ENCODE peak calls at places on chromosomes 7 and 10, in seven cellular contexts. E, B, Z, M, A, G and Y are unnamed samples.

GRCh38 chr7:17054206-17054605 is 172.4 kb upstream of the AGR3 start:
- DNase-seq in G (no peak), A (no peak), B (no peak), E (no peak), Z (no peak), M (no peak), Y (no peak)

GRCh38 chr10:80739328-80739727 is 201.6 kb downstream of the SH2D4B start:
- DNase-seq in E (no peak), Z (no peak), B (no peak), A (no peak), M (no peak), G (no peak), Y (no peak)

GRCh38 chr7:117385340-117386124 is 41.8 kb downstream of the ASZ1 start:
- DNase-seq in G (peak), M (no peak), Z (no peak), A (no peak), E (no peak), B (peak), Y (no peak)

GRCh38 chr10:62071846-62072281 is 170.4 kb downstream of the ARID5B start:
- DNase-seq in B (no peak), A (no peak), G (no peak), M (no peak), Z (no peak), E (no peak), Y (no peak)

GRCh38 chr7:129923709-129924108 is 29.1 kb downstream of the UBE2H start:
- DNase-seq in G (no peak), M (no peak), A (no peak), Z (no peak), B (peak), E (no peak), Y (no peak)

GRCh38 chr10:12741255-12741915 is 260.1 kb downstream of the CCDC3 start:
- DNase-seq in E (no peak), B (no peak), G (no peak), M (peak), Z (peak), A (no peak), Y (no peak)

GRCh38 chr7:46559194-46559576 is 638.1 kb upstream of the IGFBP3 start:
- DNase-seq in B (peak), A (no peak), M (no peak), Z (peak), E (no peak), G (no peak), Y (no peak)

GRCh38 chr7:106590209-106590816 is 70.6 kb downstream of the CCDC71L start:
- DNase-seq in B (no peak), M (no peak), A (peak), E (no peak), Z (no peak), G (no peak), Y (no peak)

GRCh38 chr7:105315357-105315756 is 73.4 kb downstream of the SRPK2 start:
- DNase-seq in E (no peak), B (peak), A (no peak), Z (no peak), M (no peak), G (no peak), Y (no peak)

GRCh38 chr7:2403718-2404648 is 572 bp downstream of the CHST12 start:
- DNase-seq in E (peak), M (peak), A (peak), Z (no peak), B (peak), G (peak), Y (peak)

GRCh38 chr7:19773361-19773760 is at the start of gene TMEM196:
- DNase-seq in A (peak), E (no peak), Z (no peak), M (no peak), B (no peak), G (peak), Y (no peak)

GRCh38 chr10:13994932-13995331 is 335.8 kb downstream of the FRMD4A start:
- DNase-seq in B (no peak), M (no peak), A (no peak), Z (no peak), E (no peak), G (no peak), Y (no peak)
- TF ChIP-seq CTCF in B (no peak), M (no peak), A (no peak), Z (no peak), E (no peak), G (no peak), Y (no peak)

GRCh38 chr10:52879651-52880050 is 107.1 kb upstream of the MBL2 start:
- DNase-seq in B (no peak), Z (no peak), G (no peak), A (no peak), M (no peak), E (no peak), Y (no peak)

GRCh38 chr10:52889611-52890010 is 117.0 kb upstream of the MBL2 start:
- DNase-seq in G (no peak), M (no peak), A (no peak), B (no peak), E (no peak), Z (no peak), Y (no peak)

GRCh38 chr10:52879181-52879607 is 106.6 kb upstream of the MBL2 start:
- DNase-seq in B (no peak), E (no peak), Z (no peak), G (no peak), A (no peak), M (no peak), Y (no peak)

DNA sequence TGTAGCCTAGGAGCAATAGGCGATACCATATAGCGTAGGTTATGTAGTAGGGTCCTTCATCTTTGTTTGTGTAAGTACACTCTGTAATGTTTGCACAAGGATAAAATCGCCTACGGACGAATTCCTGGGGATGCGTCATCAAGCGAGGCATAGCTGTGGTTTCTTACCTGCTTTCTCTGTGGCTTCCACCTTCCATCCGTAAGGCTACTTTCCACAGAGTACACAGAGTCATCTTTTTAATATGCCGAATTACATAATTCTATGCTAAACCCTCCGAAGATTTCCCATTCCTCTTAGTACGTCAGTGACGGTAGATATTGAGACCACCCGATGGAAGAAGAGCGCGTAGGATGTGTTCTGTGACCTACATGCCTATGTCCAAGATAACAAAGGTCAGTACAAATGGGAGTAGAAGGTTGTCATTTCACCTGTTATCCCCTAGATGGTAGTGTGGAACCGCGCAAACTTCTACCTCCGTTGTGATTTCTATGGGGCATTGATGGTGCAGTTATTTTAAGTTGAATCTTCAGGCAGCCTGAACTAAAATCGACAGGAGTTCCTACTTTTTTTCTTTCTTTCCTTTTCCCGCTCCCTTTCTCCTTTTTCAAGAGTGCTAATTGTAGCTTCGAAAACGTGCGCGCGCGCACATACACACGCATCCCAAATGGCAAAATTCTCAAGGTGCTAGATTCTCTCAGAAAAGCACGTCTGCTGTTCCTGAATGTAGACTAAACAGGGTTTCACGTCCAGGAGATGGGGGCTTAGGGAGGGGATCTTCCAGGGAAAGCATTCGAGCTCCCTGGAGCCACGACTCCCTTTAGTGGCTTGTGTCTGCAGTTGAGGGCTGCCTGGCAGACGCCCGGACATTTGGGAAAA is 111.7 kb upstream of the MBL2 start:
- DNase-seq in A (peak), G (peak), Z (no peak), B (peak), E (no peak), M (no peak), Y (peak)
- TF ChIP-seq CTCF in A (peak), G (peak), Z (peak), B (peak), E (no peak), M (peak), Y (peak)

GRCh38 chr7:44967571-44968446 is 11.0 kb downstream of the MYO1G start:
- DNase-seq in B (peak), M (no peak), A (peak), Z (no peak), E (no peak), G (no peak), Y (no peak)
- TF ChIP-seq CTCF in B (no peak), M (no peak), A (no peak), Z (no peak), E (no peak), G (no peak), Y (no peak)

GRCh38 chr7:1163121-1163520 is 3.1 kb upstream of the ZFAND2A start:
- DNase-seq in Z (no peak), E (no peak), B (no peak), A (no peak), G (no peak), M (no peak), Y (no peak)

GRCh38 chr7:1168422-1168821 is 8.4 kb upstream of the ZFAND2A start:
- DNase-seq in M (no peak), G (no peak), A (no peak), Z (no peak), E (no peak), B (no peak), Y (no peak)

GRCh38 chr7:1160665-1161010 is 642 bp upstream of the ZFAND2A start:
- DNase-seq in B (no peak), G (no peak), M (peak), E (no peak), A (peak), Z (no peak), Y (peak)

GRCh38 chr7:1159933-1160664 is at the start of gene ZFAND2A:
- DNase-seq in Z (peak), G (peak), A (peak), B (peak), M (peak), E (peak), Y (peak)

GRCh38 chr7:1164436-1164835 is 4.4 kb upstream of the ZFAND2A start:
- DNase-seq in G (no peak), A (no peak), Z (no peak), B (no peak), M (no peak), E (no peak), Y (no peak)
- TF ChIP-seq CTCF in G (no peak), A (no peak), Z (no peak), B (no peak), M (no peak), E (no peak), Y (no peak)

GRCh38 chr10:59560990-59561389 is 148.7 kb downstream of the SLC16A9 start:
- DNase-seq in E (no peak), A (no peak), B (no peak), Z (no peak), M (no peak), G (no peak), Y (no peak)
- TF ChIP-seq CTCF in E (no peak), A (no peak), B (no peak), Z (no peak), M (no peak), G (no peak), Y (no peak)